ENCODE peak calls at places on chromosomes 11 and 22, in five cellular contexts. S is hypothalamus, K is GM18507, U is epithelial cell of esophagus, T is HFF-Myc. B is an unnamed sample.

GRCh38 chr11:116642902-116643301 is 129.9 kb downstream of the BUD13 start:
- DNase-seq in U (no peak), K (no peak), S (no peak), T (no peak), B (no peak)

GRCh38 chr11:95641506-95641905 is 148.1 kb downstream of the FAM76B start:
- DNase-seq in T (no peak), K (peak; percentile 4), U (peak; percentile 64), S (no peak), B (no peak)

GRCh38 chr11:10410844-10411200 is 44.2 kb upstream of the AMPD3 start:
- DNase-seq in K (no peak), T (no peak), S (no peak), U (no peak), B (no peak)

GRCh38 chr11:36033082-36033751 is 89.4 kb downstream of the LDLRAD3 start:
- DNase-seq in K (no peak), T (no peak), S (no peak), U (no peak), B (no peak)

GRCh38 chr22:45212306-45212709 is 28.4 kb downstream of the KIAA0930 start:
- DNase-seq in U (peak; percentile 85), T (peak; percentile 88), S (peak; percentile 85), K (no peak), B (peak; percentile 94)

GRCh38 chr22:19884161-19884953 is 29.7 kb upstream of the GNB1L start:
- DNase-seq in K (no peak), T (no peak), U (no peak), S (no peak), B (no peak)

GRCh38 chr22:47395481-47395880 is 633.0 kb downstream of the TBC1D22A start:
- DNase-seq in K (no peak), T (no peak), U (no peak), S (no peak), B (no peak)

GRCh38 chr11:45658292-45658991 is 7.0 kb downstream of the CHST1 start:
- DNase-seq in K (no peak), S (peak; percentile 71), T (peak; percentile 7), U (no peak), B (peak; percentile 63)

GRCh38 chr11:68560216-68560615 is 99.7 kb downstream of the PPP6R3 start:
- DNase-seq in T (no peak), S (no peak), K (no peak), U (no peak), B (no peak)

GRCh38 chr11:108388576-108388975 is 78.8 kb downstream of the C11orf65 start:
- DNase-seq in T (no peak), K (no peak), U (no peak), S (no peak), B (no peak)

GRCh38 chr11:109309153-109309552 is 112.8 kb upstream of the C11orf87 start:
- DNase-seq in K (no peak), T (no peak), S (no peak), U (no peak), B (no peak)

GRCh38 chr11:77154381-77155081 is 26.5 kb downstream of the MYO7A start:
- DNase-seq in K (no peak), T (no peak), S (peak; percentile 75), U (no peak), B (peak; percentile 89)

GRCh38 chr22:35218079-35218478 is 39.2 kb upstream of the HMGXB4 start:
- DNase-seq in T (no peak), U (no peak), S (no peak), K (no peak), B (no peak)

GRCh38 chr22:42083119-42083518 is 3.6 kb downstream of the SMDT1 start:
- DNase-seq in K (no peak), S (no peak), T (no peak), U (no peak), B (no peak)

GRCh38 chr11:44837650-44838049 is 110.9 kb downstream of the TSPAN18 start:
- DNase-seq in S (no peak), T (no peak), K (no peak), U (no peak), B (no peak)

B was measured in substantia nigra.